ENCODE peak calls at places on chromosomes 4 and X, in eight cellular contexts. D is left ventricle myocardium inferior, U is lower lobe of right lung, V is upper lobe of right lung, W is heart right ventricle, B is cardiac muscle cell, M is IMR-90, F is K562. L is an unnamed sample. For H3K4me1, the result is how much of the 10 kb centered on the place peaks cover.

GRCh38 chr4:72505314-72505744 is 63.7 kb downstream of the ADAMTS3 start:
- DNase-seq in B (peak), M (peak), D (no peak), V (no peak), U (no peak), F (peak), W (peak), L (peak)

GRCh38 chrX:23317799-23318724 is 16.6 kb upstream of the PTCHD1 start:
- DNase-seq in V (no peak), W (no peak), U (no peak), B (peak), F (peak), D (no peak), M (no peak), L (no peak)

GRCh38 chr4:1763550-1764080 is 29.5 kb upstream of the FGFR3 start:
- DNase-seq in U (no peak), F (peak), V (no peak), B (peak), D (no peak), W (peak), M (peak), L (peak)

GRCh38 chrX:107626916-107627315 is 1.4 kb upstream of the PRPS1 start:
- DNase-seq in D (no peak), M (no peak), B (no peak), V (no peak), W (no peak), U (no peak), F (no peak), L (no peak)

GRCh38 chr4:125833-126232 is 1.5 kb downstream of the ZNF718 start:
- DNase-seq in F (no peak), U (no peak), V (no peak), W (no peak), M (no peak), D (no peak), B (no peak), L (no peak)

GRCh38 chrX:143757887-143758286 is 37.3 kb upstream of the SPANXN2 start:
- DNase-seq in B (no peak), M (no peak), F (no peak), W (no peak), D (no peak), U (no peak), V (no peak), L (no peak)

GRCh38 chrX:38817004-38817703 is 15.9 kb downstream of the MID1IP1 start:
- DNase-seq in D (peak), B (peak), V (peak), U (peak), M (peak), W (peak), F (peak), L (peak)

GRCh38 chr4:123340381-123340701 is 56.3 kb upstream of the SPRY1 start:
- DNase-seq in V (no peak), B (peak), W (no peak), M (peak), D (no peak), U (no peak), F (no peak), L (peak)

GRCh38 chr4:140943887-140944515 is 187.8 kb upstream of the TBC1D9 start:
- DNase-seq in W (no peak), M (peak), V (no peak), U (no peak), D (no peak), B (peak), F (no peak), L (peak)

GRCh38 chrX:11562570-11562969 is 103.2 kb downstream of the ARHGAP6 start:
- DNase-seq in B (no peak), M (no peak), D (no peak), V (no peak), F (no peak), U (no peak), W (no peak), L (no peak)

GRCh38 chr4:122744229-122744628 is 11.7 kb downstream of the BBS12 start:
- DNase-seq in U (no peak), F (no peak), D (no peak), W (no peak), B (peak), M (peak), V (no peak), L (no peak)

GRCh38 chrX:38768079-38768478 is 33.2 kb upstream of the MID1IP1 start:
- DNase-seq in W (no peak), D (no peak), U (no peak), V (no peak), M (peak), B (peak), F (no peak), L (peak)

GRCh38 chr4:80036949-80037348 is 36.1 kb downstream of the ANTXR2 start:
- DNase-seq in V (no peak), B (peak), W (peak), M (peak), F (no peak), D (no peak), U (no peak), L (peak)

GRCh38 chr4:184343400-184344177 is 125.9 kb upstream of the ENPP6 start:
- DNase-seq in V (peak), M (peak), W (peak), B (peak), U (peak), D (peak), F (peak), L (peak)

GRCh38 chr4:126404549-126404948 is 1089.8 kb downstream of the FAT4 start:
- DNase-seq in M (peak), W (no peak), V (no peak), F (no peak), U (no peak), D (no peak), B (no peak), L (peak)

GRCh38 chr4:93199492-93199891 is 629.1 kb upstream of the ATOH1 start:
- DNase-seq in M (peak), B (peak), V (no peak), D (no peak), W (no peak), U (no peak), F (no peak), L (peak)

GRCh38 chr4:140213116-140213515 is 59.1 kb upstream of the MAML3 start:
- DNase-seq in W (no peak), F (no peak), B (no peak), D (no peak), M (no peak), U (no peak), V (no peak), L (no peak)

GRCh38 chr4:18022572-18023039 is 1.1 kb upstream of the LCORL start:
- DNase-seq in M (peak), V (no peak), U (no peak), B (peak), W (no peak), F (no peak), D (no peak), L (no peak)

GRCh38 chrX:42565739-42566138 is 212.2 kb downstream of the PPP1R2C start:
- DNase-seq in W (no peak), D (no peak), M (no peak), V (no peak), U (no peak), B (no peak), F (no peak), L (no peak)

GRCh38 chrX:12894074-12894691 is 12.2 kb upstream of the TLR8 start:
- DNase-seq in F (peak), D (peak), B (peak), W (no peak), M (peak), U (peak), V (no peak), L (no peak)

GRCh38 chr4:52932586-52933482 is 70.7 kb downstream of the RASL11B start:
- DNase-seq in B (peak), V (no peak), W (no peak), F (no peak), D (no peak), M (peak), U (no peak), L (peak)

GRCh38 chrX:132482632-132483031 is 6.2 kb downstream of the MBNL3 start:
- DNase-seq in V (no peak), U (no peak), F (no peak), B (no peak), D (no peak), M (no peak), W (no peak), L (no peak)

GRCh38 chrX:83336464-83336863 is 171.6 kb upstream of the POU3F4 start:
- DNase-seq in F (no peak), M (no peak), D (no peak), W (no peak), B (no peak), U (no peak), V (no peak), L (no peak)

GRCh38 chr4:118955515-118955914 is 66.9 kb downstream of the SYNPO2 start:
- DNase-seq in B (no peak), V (no peak), U (no peak), D (no peak), F (no peak), W (no peak), M (no peak), L (no peak)

GRCh38 chr4:102665527-102665926 is 95.2 kb downstream of the MANBA start:
- DNase-seq in W (no peak), U (no peak), B (no peak), V (no peak), D (no peak), F (no peak), M (peak), L (no peak)

GRCh38 chr4:99087887-99088484 is 602 bp downstream of the ADH5 start:
- DNase-seq in D (peak), V (peak), B (peak), U (peak), W (peak), F (no peak), M (peak), L (peak)

GRCh38 chr4:126762651-126763247 is 870.0 kb upstream of the INTU start:
- DNase-seq in U (no peak), D (no peak), B (no peak), M (no peak), V (no peak), F (no peak), W (no peak), L (no peak)

GRCh38 chr4:141768954-141769353 is 132.6 kb downstream of the IL15 start:
- DNase-seq in B (peak), W (no peak), F (no peak), U (no peak), D (no peak), M (peak), V (no peak), L (peak)

GRCh38 chr4:108926058-108926457 is 163.2 kb upstream of the ETNPPL start:
- DNase-seq in W (no peak), V (no peak), D (no peak), B (peak), M (peak), U (no peak), F (no peak), L (no peak)

GRCh38 chr4:58776627-58777026 is 1666.4 kb upstream of the IGFBP7 start:
- DNase-seq in F (no peak), M (peak), V (no peak), U (no peak), D (no peak), W (no peak), B (no peak), L (peak)

GRCh38 chrX:77446840-77447239 is 349 bp upstream of the FGF16 start:
- DNase-seq in U (no peak), F (no peak), W (no peak), B (peak), V (no peak), D (no peak), M (no peak), L (peak)

GRCh38 chrX:45424341-45424740 is 223.7 kb upstream of the DIPK2B start:
- DNase-seq in V (no peak), M (no peak), B (no peak), U (no peak), D (no peak), F (no peak), W (no peak), L (no peak)

GRCh38 chrX:39862958-39863357 is 234.8 kb downstream of the BCOR start:
- DNase-seq in V (no peak), D (no peak), F (no peak), W (no peak), M (no peak), U (no peak), B (peak), L (no peak)

GRCh38 chr4:72899214-72899613 is 170.3 kb downstream of the COX18 start:
- DNase-seq in W (no peak), U (no peak), M (no peak), V (no peak), B (peak), F (no peak), D (no peak), L (peak)

GRCh38 chr4:4428966-4429875 is 42.3 kb downstream of the NSG1 start:
- DNase-seq in V (no peak), B (no peak), U (no peak), F (no peak), D (no peak), W (no peak), M (no peak), L (no peak)

DNA sequence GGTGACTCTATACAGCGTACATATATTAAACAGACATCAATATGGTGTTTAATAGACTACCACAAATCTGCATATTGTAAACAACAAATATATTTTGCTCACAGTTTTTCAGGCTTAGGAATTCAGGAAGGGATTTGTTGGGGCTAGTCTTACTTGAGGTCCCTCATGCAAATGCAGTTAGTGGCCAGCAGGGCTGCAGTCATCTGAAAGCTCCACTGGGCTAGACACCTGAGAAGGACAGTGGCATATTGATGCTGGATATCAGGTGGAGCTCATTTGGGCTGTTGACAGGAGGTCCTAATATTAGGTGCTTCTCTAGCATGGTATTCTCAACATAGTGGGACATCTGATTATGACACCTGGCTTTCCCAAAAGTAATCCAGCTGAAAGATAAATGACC is 493.8 kb upstream of the PABPC4L start:
- DNase-seq in B (no peak), W (no peak), M (no peak), F (no peak), V (no peak), U (no peak), D (no peak), L (no peak)
- TF ChIP-seq CTCF in B (no peak), W (no peak), M (no peak), F (no peak), V (no peak), U (no peak), D (no peak), L (no peak)

GRCh38 chrX:110965409-110965808 is 130.6 kb upstream of the PAK3 start:
- DNase-seq in M (no peak), D (no peak), B (no peak), U (no peak), W (no peak), V (no peak), F (no peak), L (no peak)
- H3K4me1 ChIP-seq in M (under half), D (under half), B (under half), U (under half), W (under half), V (under half), F (under half), L (under half)

GRCh38 chr4:46886711-46887110 is 22.3 kb downstream of the COX7B2 start:
- DNase-seq in U (no peak), D (no peak), W (no peak), F (no peak), M (peak), V (no peak), B (peak), L (peak)
- TF ChIP-seq CTCF in U (no peak), D (peak), W (peak), F (no peak), M (peak), V (no peak), B (peak), L (peak)

GRCh38 chr4:38008493-38009120 is 48.4 kb downstream of the PTTG2 start:
- DNase-seq in B (no peak), U (no peak), D (no peak), M (no peak), V (no peak), F (no peak), W (no peak), L (no peak)
- H3K4me1 ChIP-seq in B (under half), U (under half), D (half or more), M (under half), V (under half), F (under half), W (half or more), L (under half)

GRCh38 chr4:26061248-26061986 is 147.4 kb downstream of the SMIM20 start:
- DNase-seq in V (no peak), D (no peak), U (no peak), M (peak), W (no peak), B (peak), F (peak), L (peak)
- TF ChIP-seq CTCF in V (peak), D (peak), U (peak), M (peak), W (peak), B (peak), F (peak), L (peak)

DNA sequence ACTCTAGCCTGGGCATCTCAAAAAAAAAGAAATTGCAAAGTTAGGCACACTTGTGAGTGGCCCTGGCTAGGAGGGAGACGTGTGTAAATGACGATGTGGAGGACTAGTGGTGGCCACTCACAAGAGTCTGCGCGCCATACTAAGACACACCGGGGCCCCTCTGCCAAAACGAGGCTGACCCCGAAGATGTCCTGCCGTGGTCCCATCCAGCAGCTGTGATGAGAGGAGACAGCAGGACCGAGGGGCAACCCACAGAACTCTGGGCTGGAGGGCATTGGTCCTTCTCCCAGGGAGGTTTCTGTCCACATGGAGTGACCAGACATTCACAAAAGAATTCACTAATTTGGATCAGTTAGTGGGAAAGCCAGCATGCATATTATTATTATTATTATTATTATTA is 47.4 kb downstream of the NOP14 start:
- DNase-seq in M (no peak), U (no peak), V (peak), W (no peak), B (no peak), F (no peak), D (no peak), L (no peak)
- H3K4me1 ChIP-seq in M (under half), U (under half), V (under half), W (under half), B (under half), F (under half), D (under half), L (under half)

DNA sequence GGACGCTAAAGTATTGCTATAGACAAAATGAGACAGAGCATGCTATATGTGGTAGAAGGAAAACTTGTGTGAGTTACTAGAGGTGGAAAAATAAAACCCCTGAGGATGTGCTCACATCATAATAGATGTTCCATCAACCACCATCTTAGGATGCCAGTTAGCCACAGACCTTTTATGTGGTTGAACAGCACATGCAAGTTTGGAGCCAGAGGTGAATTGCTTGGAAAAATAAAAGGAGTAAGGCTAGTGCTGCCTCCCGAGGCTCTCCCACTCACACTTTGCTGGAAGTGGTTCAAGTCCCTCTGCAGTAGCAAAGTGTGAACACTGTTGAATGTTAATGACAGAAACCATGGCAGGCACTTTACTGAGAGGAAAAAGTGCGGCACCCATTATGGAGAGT is 39.4 kb upstream of the PPARGC1A start:
- DNase-seq in W (no peak), V (no peak), U (no peak), F (no peak), B (peak), M (no peak), D (no peak), L (peak)
- TF ChIP-seq CTCF in W (no peak), V (no peak), U (no peak), F (no peak), B (no peak), M (no peak), D (no peak), L (no peak)

DNA sequence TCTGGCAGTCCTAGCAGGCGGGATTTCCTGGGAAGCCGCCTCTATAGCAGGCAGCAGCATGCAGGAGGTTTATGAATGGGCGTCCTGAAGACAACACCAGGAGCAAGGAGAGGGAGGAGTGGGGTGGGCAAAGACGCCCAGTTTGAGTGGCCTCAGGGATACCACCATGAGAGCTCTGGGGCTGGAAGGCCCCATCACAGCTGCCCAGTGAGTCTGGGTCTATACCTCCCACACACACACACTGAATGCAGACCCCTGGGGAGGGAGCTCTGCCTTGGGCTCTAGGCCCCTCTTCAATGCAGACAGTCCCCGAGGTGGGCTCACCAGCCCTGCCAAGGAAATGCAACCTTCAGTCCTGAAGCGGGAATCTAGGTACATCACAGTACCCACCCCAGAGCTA is 98.6 kb downstream of the AFAP1 start:
- DNase-seq in W (no peak), D (no peak), F (no peak), M (no peak), U (no peak), V (no peak), B (no peak), L (no peak)
- H3K4me1 ChIP-seq in W (under half), D (under half), F (under half), M (under half), U (under half), V (under half), B (under half), L (under half)

L was measured in fibroblast of lung.